ENCODE peak calls at places on chromosomes 16 and 17, in four cellular contexts. B, H, N and X are unnamed samples.

GRCh38 chr17:66983414-66984021 is 19.0 kb downstream of the CACNG4 start:
- DNase-seq in B (peak), N (no peak), H (no peak), X (no peak)

GRCh38 chr16:9436175-9436574 is 344.7 kb downstream of the HAPSTR1 start:
- DNase-seq in B (no peak), H (no peak), N (no peak), X (no peak)

GRCh38 chr17:64006361-64007088 is 8.4 kb downstream of the PRR29 start:
- DNase-seq in B (no peak), H (peak), N (peak), X (no peak)

GRCh38 chr17:77352996-77353395 is 212.2 kb downstream of the SEC14L1 start:
- DNase-seq in B (no peak), N (peak), H (no peak), X (no peak)

GRCh38 chr16:85056211-85056748 is 28.7 kb downstream of the KIAA0513 start:
- DNase-seq in H (no peak), B (no peak), N (no peak), X (no peak)

GRCh38 chr17:34364741-34365140 is 1.7 kb upstream of the CCL1 start:
- DNase-seq in N (no peak), B (no peak), H (no peak), X (no peak)

GRCh38 chr16:70460737-70461261 is 6.4 kb downstream of the FCSK start:
- DNase-seq in N (no peak), B (no peak), H (no peak), X (no peak)

GRCh38 chr16:27499659-27500055 is 50.1 kb downstream of the GTF3C1 start:
- DNase-seq in B (no peak), N (peak), H (peak), X (no peak)

GRCh38 chr16:75987323-75987722 is 261.0 kb upstream of the CPHXL start:
- DNase-seq in H (no peak), N (no peak), B (no peak), X (no peak)

GRCh38 chr16:66346221-66346620 is 20.3 kb upstream of the CDH5 start:
- DNase-seq in N (no peak), B (no peak), H (no peak), X (peak)

GRCh38 chr17:40433551-40434384 is 9.5 kb upstream of the IGFBP4 start:
- DNase-seq in N (no peak), H (no peak), B (no peak), X (no peak)

GRCh38 chr17:67577429-67577828 is 140.3 kb upstream of the NOL11 start:
- DNase-seq in N (no peak), B (no peak), H (no peak), X (no peak)

GRCh38 chr17:3514873-3515272 is 39.1 kb downstream of the ASPA start:
- DNase-seq in H (no peak), N (no peak), B (no peak), X (no peak)

GRCh38 chr16:56357291-56357764 is 68.0 kb downstream of the AMFR start:
- DNase-seq in N (peak), H (peak), B (no peak), X (peak)

DNA sequence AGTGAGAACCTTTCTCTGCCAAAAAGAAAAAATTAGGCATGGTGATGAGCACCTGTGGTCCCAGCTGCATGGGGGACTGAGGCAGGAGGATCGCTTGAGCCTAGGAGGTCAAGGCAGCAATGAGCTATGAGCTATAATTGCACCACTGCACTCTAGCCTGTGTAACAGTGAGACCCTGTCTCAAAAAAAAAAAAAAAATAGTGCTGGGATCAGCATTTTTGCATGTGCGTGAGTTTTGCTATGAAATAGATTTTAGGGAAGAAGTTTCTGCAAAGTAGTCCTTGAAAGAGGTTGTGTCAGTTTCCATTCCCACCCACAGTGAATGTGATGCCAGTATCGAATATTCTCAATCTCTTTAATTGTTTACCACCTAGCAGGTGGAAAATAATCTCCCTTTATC is 26.3 kb upstream of the ARHGAP17 start:
- DNase-seq in B (no peak), N (no peak), H (no peak), X (no peak)
- H3K27ac ChIP-seq in B (no peak), N (no peak), H (no peak), X (no peak)

GRCh38 chr17:30928584-30928983 is 6.8 kb downstream of the ADAP2 start:
- DNase-seq in B (no peak), H (no peak), N (no peak), X (no peak)
- H3K27ac ChIP-seq in B (no peak), H (no peak), N (no peak), X (no peak)

DNA sequence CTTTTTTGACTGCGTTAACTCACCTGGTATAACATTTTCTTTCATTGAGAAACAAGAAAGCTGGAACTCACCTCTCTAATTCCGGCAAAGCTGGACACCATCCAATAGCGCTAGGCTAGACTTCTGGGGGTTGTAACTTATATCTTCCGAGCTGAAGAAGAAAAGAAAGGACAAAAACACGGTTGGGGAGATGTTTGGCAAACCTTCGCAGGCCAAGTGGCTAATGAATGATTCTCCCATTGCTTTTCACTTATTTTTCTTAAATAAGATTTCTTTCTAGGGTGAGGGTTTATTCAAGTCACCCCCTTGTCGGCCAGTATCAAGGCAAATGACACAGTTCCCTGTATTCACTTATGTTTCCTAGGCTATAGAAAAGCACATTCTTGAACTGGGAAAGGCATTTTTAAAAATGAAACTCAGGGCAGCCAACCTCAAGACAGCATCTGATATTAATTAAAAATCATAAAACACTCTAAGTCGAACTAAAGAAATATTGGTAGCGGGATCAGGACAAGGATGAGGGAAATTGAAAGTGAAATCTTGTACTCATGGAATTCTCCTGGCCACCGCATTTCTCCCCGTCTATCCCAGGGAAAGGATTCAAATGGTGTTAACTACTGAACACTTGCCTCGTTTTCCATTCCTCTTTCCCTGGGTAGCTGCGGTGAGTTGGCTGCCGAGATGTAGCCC is 95.9 kb upstream of the ZFHX3 start:
- DNase-seq in N (no peak), B (no peak), H (no peak), X (no peak)
- H3K27ac ChIP-seq in N (peak), B (no peak), H (peak), X (peak)

GRCh38 chr17:4908301-4908700 is 5.4 kb upstream of the CHRNE start:
- DNase-seq in B (no peak), H (no peak), N (no peak), X (peak)

GRCh38 chr17:4903051-4903818 is at the start of gene CHRNE:
- DNase-seq in B (peak), H (peak), N (peak), X (peak)

GRCh38 chr17:4914009-4914408 is 11.1 kb upstream of the CHRNE start:
- DNase-seq in B (no peak), N (no peak), H (no peak), X (no peak)

DNA sequence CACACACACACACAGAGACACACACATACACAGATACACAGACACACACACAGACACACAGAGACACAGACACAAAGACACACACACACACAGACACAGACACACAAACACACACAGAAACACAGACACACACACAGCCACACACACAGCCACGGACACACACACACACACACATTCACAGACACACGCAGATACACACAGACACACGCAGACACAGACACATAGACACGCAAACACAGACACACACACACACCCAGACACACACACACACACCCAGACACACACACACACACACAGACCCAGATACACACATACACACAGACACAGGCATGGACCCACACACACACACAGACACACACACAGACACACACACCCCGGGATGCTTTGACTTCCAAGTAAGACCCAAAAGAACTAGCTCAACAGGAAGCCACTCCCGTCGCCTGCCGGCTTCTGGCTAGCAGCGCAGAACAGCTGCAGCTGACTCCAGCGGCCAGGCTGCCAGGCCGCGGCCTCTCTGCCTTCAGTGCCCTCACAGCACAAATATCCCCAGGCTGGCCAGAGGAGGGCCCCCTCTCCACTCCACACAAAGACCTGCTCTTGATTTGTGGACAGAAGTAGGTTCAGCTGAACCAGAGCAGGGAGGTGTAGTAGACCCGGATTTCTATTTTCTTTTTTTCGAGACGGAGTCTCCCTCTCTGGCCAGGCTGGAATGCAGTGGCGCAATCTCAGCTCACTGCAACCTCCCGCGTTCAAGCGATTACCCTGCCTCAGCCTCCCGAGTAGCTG is 6.0 kb upstream of the CHRNE start:
- DNase-seq in B (peak), N (peak), H (peak), X (peak)
- H3K27ac ChIP-seq in B (peak), N (peak), H (peak), X (peak)